ENCODE peak calls at places on chromosomes 12 and 14, in ten cellular contexts. One of them, this sample, is unnamed.

GRCh38 chr14:21617614-21618013 is 17.1 kb downstream of the OR10G2 start:
- DNase-seq in IMR-90: no peak
- DNase-seq in adrenal gland: no peak
- DNase-seq in uterus: no peak
- DNase-seq in body of pancreas: no peak
- DNase-seq in A549: no peak
- DNase-seq in transverse colon: no peak
- DNase-seq in esophagus squamous epithelium: no peak
- DNase-seq in heart left ventricle: no peak
- DNase-seq in breast epithelium: no peak
- DNase-seq in this sample: no peak

GRCh38 chr12:123149088-123149827 is 1.6 kb downstream of the PITPNM2 start:
- DNase-seq in breast epithelium: no peak
- DNase-seq in uterus: no peak
- DNase-seq in body of pancreas: no peak
- DNase-seq in A549: peak; percentile 19
- DNase-seq in IMR-90: no peak
- DNase-seq in heart left ventricle: no peak
- DNase-seq in transverse colon: no peak
- DNase-seq in esophagus squamous epithelium: no peak
- DNase-seq in adrenal gland: peak; percentile 59
- DNase-seq in this sample: no peak

GRCh38 chr12:46457958-46458357 is 85.4 kb upstream of the SLC38A2 start:
- DNase-seq in adrenal gland: no peak
- DNase-seq in esophagus squamous epithelium: no peak
- DNase-seq in IMR-90: no peak
- DNase-seq in breast epithelium: no peak
- DNase-seq in transverse colon: no peak
- DNase-seq in A549: no peak
- DNase-seq in body of pancreas: no peak
- DNase-seq in uterus: no peak
- DNase-seq in heart left ventricle: no peak
- DNase-seq in this sample: no peak

GRCh38 chr12:16269941-16270340 is 7.5 kb downstream of the SLC15A5 start:
- DNase-seq in IMR-90: no peak
- DNase-seq in heart left ventricle: no peak
- DNase-seq in body of pancreas: no peak
- DNase-seq in uterus: no peak
- DNase-seq in transverse colon: no peak
- DNase-seq in A549: no peak
- DNase-seq in adrenal gland: no peak
- DNase-seq in breast epithelium: no peak
- DNase-seq in esophagus squamous epithelium: no peak
- DNase-seq in this sample: no peak

GRCh38 chr12:72270246-72270645 is 1.9 kb upstream of the TRHDE start:
- DNase-seq in esophagus squamous epithelium: no peak
- DNase-seq in transverse colon: no peak
- DNase-seq in uterus: no peak
- DNase-seq in breast epithelium: no peak
- DNase-seq in A549: no peak
- DNase-seq in adrenal gland: no peak
- DNase-seq in IMR-90: no peak
- DNase-seq in heart left ventricle: no peak
- DNase-seq in body of pancreas: no peak
- DNase-seq in this sample: no peak

GRCh38 chr14:69087061-69087461 is 65.9 kb downstream of the DCAF5 start:
- DNase-seq in A549: no peak
- DNase-seq in body of pancreas: no peak
- DNase-seq in heart left ventricle: no peak
- DNase-seq in esophagus squamous epithelium: no peak
- DNase-seq in adrenal gland: no peak
- DNase-seq in transverse colon: no peak
- DNase-seq in IMR-90: peak; percentile 28
- DNase-seq in uterus: no peak
- DNase-seq in breast epithelium: peak; percentile 63
- DNase-seq in this sample: no peak

GRCh38 chr14:62957562-62957961 is 87.7 kb downstream of the KCNH5 start:
- DNase-seq in esophagus squamous epithelium: no peak
- DNase-seq in transverse colon: no peak
- DNase-seq in breast epithelium: no peak
- DNase-seq in uterus: no peak
- DNase-seq in IMR-90: peak; percentile 99
- DNase-seq in adrenal gland: no peak
- DNase-seq in A549: no peak
- DNase-seq in heart left ventricle: no peak
- DNase-seq in body of pancreas: no peak
- DNase-seq in this sample: peak; percentile 20

GRCh38 chr14:90490727-90491050 is 93.9 kb downstream of the CALM1 start:
- DNase-seq in adrenal gland: no peak
- DNase-seq in heart left ventricle: no peak
- DNase-seq in esophagus squamous epithelium: no peak
- DNase-seq in A549: no peak
- DNase-seq in body of pancreas: no peak
- DNase-seq in breast epithelium: no peak
- DNase-seq in transverse colon: no peak
- DNase-seq in IMR-90: no peak
- DNase-seq in uterus: no peak
- DNase-seq in this sample: no peak

GRCh38 chr14:80364816-80365215 is 153.5 kb upstream of the DIO2 start:
- DNase-seq in IMR-90: no peak
- DNase-seq in esophagus squamous epithelium: no peak
- DNase-seq in heart left ventricle: no peak
- DNase-seq in adrenal gland: no peak
- DNase-seq in uterus: no peak
- DNase-seq in A549: no peak
- DNase-seq in breast epithelium: no peak
- DNase-seq in transverse colon: no peak
- DNase-seq in body of pancreas: no peak
- DNase-seq in this sample: no peak

GRCh38 chr14:102085503-102085902 is 1.3 kb downstream of the HSP90AA1 start:
- DNase-seq in heart left ventricle: no peak
- DNase-seq in esophagus squamous epithelium: no peak
- DNase-seq in adrenal gland: no peak
- DNase-seq in body of pancreas: no peak
- DNase-seq in breast epithelium: no peak
- DNase-seq in transverse colon: peak; percentile 14
- DNase-seq in IMR-90: no peak
- DNase-seq in uterus: no peak
- DNase-seq in A549: no peak
- DNase-seq in this sample: no peak
- TF ChIP-seq POLR2A in heart left ventricle: no peak
- TF ChIP-seq POLR2A in esophagus squamous epithelium: no peak
- TF ChIP-seq POLR2A in adrenal gland: no peak
- TF ChIP-seq POLR2A in body of pancreas: no peak
- TF ChIP-seq POLR2A in breast epithelium: no peak
- TF ChIP-seq POLR2A in transverse colon: no peak
- TF ChIP-seq POLR2A in IMR-90: peak; percentile 34
- TF ChIP-seq POLR2A in uterus: no peak
- TF ChIP-seq POLR2A in A549: no peak
- TF ChIP-seq POLR2A in this sample: no peak

GRCh38 chr14:88785911-88786310 is 6.8 kb downstream of the EML5 start:
- DNase-seq in heart left ventricle: no peak
- DNase-seq in body of pancreas: no peak
- DNase-seq in A549: no peak
- DNase-seq in transverse colon: no peak
- DNase-seq in IMR-90: no peak
- DNase-seq in breast epithelium: no peak
- DNase-seq in adrenal gland: no peak
- DNase-seq in esophagus squamous epithelium: no peak
- DNase-seq in uterus: no peak
- DNase-seq in this sample: no peak

GRCh38 chr14:88791252-88791621 is 1.5 kb downstream of the EML5 start:
- DNase-seq in A549: no peak
- DNase-seq in heart left ventricle: no peak
- DNase-seq in transverse colon: no peak
- DNase-seq in uterus: no peak
- DNase-seq in breast epithelium: no peak
- DNase-seq in IMR-90: no peak
- DNase-seq in adrenal gland: no peak
- DNase-seq in esophagus squamous epithelium: no peak
- DNase-seq in body of pancreas: no peak
- DNase-seq in this sample: no peak

GRCh38 chr14:88790501-88791251 is 2.1 kb downstream of the EML5 start:
- DNase-seq in heart left ventricle: no peak
- DNase-seq in A549: no peak
- DNase-seq in uterus: no peak
- DNase-seq in breast epithelium: no peak
- DNase-seq in esophagus squamous epithelium: no peak
- DNase-seq in IMR-90: no peak
- DNase-seq in body of pancreas: no peak
- DNase-seq in adrenal gland: no peak
- DNase-seq in transverse colon: no peak
- DNase-seq in this sample: no peak

GRCh38 chr14:88791629-88792571 is 853 bp downstream of the EML5 start:
- DNase-seq in IMR-90: no peak
- DNase-seq in adrenal gland: peak; percentile 64
- DNase-seq in esophagus squamous epithelium: no peak
- DNase-seq in heart left ventricle: peak; percentile 26
- DNase-seq in breast epithelium: no peak
- DNase-seq in body of pancreas: peak; percentile 19
- DNase-seq in A549: peak; percentile 5
- DNase-seq in transverse colon: peak; percentile 25
- DNase-seq in uterus: peak; percentile 22
- DNase-seq in this sample: no peak

GRCh38 chr14:88786715-88787114 is 6.0 kb downstream of the EML5 start:
- DNase-seq in esophagus squamous epithelium: no peak
- DNase-seq in breast epithelium: no peak
- DNase-seq in heart left ventricle: no peak
- DNase-seq in adrenal gland: no peak
- DNase-seq in IMR-90: no peak
- DNase-seq in body of pancreas: no peak
- DNase-seq in A549: no peak
- DNase-seq in transverse colon: no peak
- DNase-seq in uterus: no peak
- DNase-seq in this sample: no peak
- TF ChIP-seq POLR2A in esophagus squamous epithelium: no peak
- TF ChIP-seq POLR2A in breast epithelium: no peak
- TF ChIP-seq POLR2A in heart left ventricle: no peak
- TF ChIP-seq POLR2A in adrenal gland: no peak
- TF ChIP-seq POLR2A in IMR-90: no peak
- TF ChIP-seq POLR2A in body of pancreas: no peak
- TF ChIP-seq POLR2A in A549: no peak
- TF ChIP-seq POLR2A in transverse colon: no peak
- TF ChIP-seq POLR2A in uterus: no peak
- TF ChIP-seq POLR2A in this sample: no peak

GRCh38 chr14:40859065-40859464 is 747.6 kb upstream of the LRFN5 start:
- DNase-seq in IMR-90: no peak
- DNase-seq in body of pancreas: no peak
- DNase-seq in uterus: no peak
- DNase-seq in esophagus squamous epithelium: no peak
- DNase-seq in adrenal gland: no peak
- DNase-seq in heart left ventricle: no peak
- DNase-seq in breast epithelium: no peak
- DNase-seq in transverse colon: no peak
- DNase-seq in A549: no peak
- DNase-seq in this sample: no peak

GRCh38 chr14:40850191-40850590 is 756.5 kb upstream of the LRFN5 start:
- DNase-seq in transverse colon: no peak
- DNase-seq in A549: no peak
- DNase-seq in heart left ventricle: no peak
- DNase-seq in breast epithelium: no peak
- DNase-seq in uterus: no peak
- DNase-seq in esophagus squamous epithelium: no peak
- DNase-seq in body of pancreas: no peak
- DNase-seq in IMR-90: no peak
- DNase-seq in adrenal gland: no peak
- DNase-seq in this sample: no peak

GRCh38 chr14:40855343-40855742 is 751.3 kb upstream of the LRFN5 start:
- DNase-seq in heart left ventricle: no peak
- DNase-seq in transverse colon: no peak
- DNase-seq in body of pancreas: no peak
- DNase-seq in A549: no peak
- DNase-seq in uterus: no peak
- DNase-seq in adrenal gland: no peak
- DNase-seq in breast epithelium: no peak
- DNase-seq in esophagus squamous epithelium: no peak
- DNase-seq in IMR-90: no peak
- DNase-seq in this sample: no peak
- TF ChIP-seq POLR2A in heart left ventricle: no peak
- TF ChIP-seq POLR2A in transverse colon: no peak
- TF ChIP-seq POLR2A in body of pancreas: no peak
- TF ChIP-seq POLR2A in A549: no peak
- TF ChIP-seq POLR2A in uterus: no peak
- TF ChIP-seq POLR2A in adrenal gland: no peak
- TF ChIP-seq POLR2A in breast epithelium: no peak
- TF ChIP-seq POLR2A in esophagus squamous epithelium: no peak
- TF ChIP-seq POLR2A in IMR-90: no peak
- TF ChIP-seq POLR2A in this sample: no peak

GRCh38 chr12:69351462-69352236 is 3.5 kb downstream of the LYZ start:
- DNase-seq in adrenal gland: no peak
- DNase-seq in heart left ventricle: no peak
- DNase-seq in uterus: no peak
- DNase-seq in A549: no peak
- DNase-seq in esophagus squamous epithelium: no peak
- DNase-seq in body of pancreas: no peak
- DNase-seq in IMR-90: no peak
- DNase-seq in transverse colon: no peak
- DNase-seq in breast epithelium: no peak
- DNase-seq in this sample: no peak
- TF ChIP-seq POLR2A in adrenal gland: no peak
- TF ChIP-seq POLR2A in heart left ventricle: no peak
- TF ChIP-seq POLR2A in uterus: no peak
- TF ChIP-seq POLR2A in A549: no peak
- TF ChIP-seq POLR2A in esophagus squamous epithelium: no peak
- TF ChIP-seq POLR2A in body of pancreas: no peak
- TF ChIP-seq POLR2A in IMR-90: no peak
- TF ChIP-seq POLR2A in transverse colon: no peak
- TF ChIP-seq POLR2A in breast epithelium: no peak
- TF ChIP-seq POLR2A in this sample: no peak

This sample was measured in H54.